ENCODE peak calls at places on chromosomes 12 and 14, in eight cellular contexts. U, S, X, E, O, W, Z and T are unnamed samples.

GRCh38 chr14:51650721-51651387 is 856 bp upstream of the FRMD6 start:
- DNase-seq in Z (no peak), O (no peak), W (no peak), S (peak; percentile 48), U (no peak), E (no peak), X (no peak), T (no peak)

GRCh38 chr12:10557766-10558165 is 52.1 kb downstream of the EIF2S3B start:
- DNase-seq in O (no peak), U (peak; percentile 75), E (no peak), X (no peak), Z (no peak), W (no peak), S (no peak), T (no peak)

GRCh38 chr14:79009286-79009685 is 839.1 kb downstream of the NRXN3 start:
- DNase-seq in O (no peak), X (no peak), S (no peak), W (no peak), E (no peak), Z (no peak), U (no peak), T (no peak)

GRCh38 chr12:6961278-6961694 is 9.2 kb downstream of the PHB2 start:
- DNase-seq in S (peak; percentile 55), O (no peak), U (peak; percentile 76), W (peak; percentile 77), Z (peak; percentile 87), E (no peak), X (peak; percentile 90), T (peak; percentile 37)

GRCh38 chr14:104731249-104731924 is 7.4 kb downstream of the ADSS1 start:
- DNase-seq in O (no peak), W (no peak), U (no peak), Z (no peak), X (no peak), S (no peak), E (no peak), T (no peak)

GRCh38 chr12:46219892-46220655 is 48.8 kb downstream of the SLC38A1 start:
- DNase-seq in S (peak; percentile 92), U (peak; percentile 92), X (peak; percentile 35), W (no peak), O (no peak), E (no peak), Z (peak; percentile 62), T (no peak)

GRCh38 chr14:61355892-61356325 is 34.5 kb downstream of the PRKCH start:
- DNase-seq in O (no peak), Z (no peak), S (peak; percentile 76), U (peak; percentile 99), E (no peak), X (no peak), W (no peak), T (no peak)

GRCh38 chr14:105203057-105203494 is 22.0 kb upstream of the NUDT14 start:
- DNase-seq in U (peak; percentile 36), E (peak; percentile 85), W (no peak), Z (no peak), O (peak; percentile 69), X (peak; percentile 78), S (peak; percentile 65), T (peak; percentile 37)

GRCh38 chr14:31261859-31262739 is 54.5 kb upstream of the HECTD1 start:
- DNase-seq in W (no peak), U (peak; percentile 46), Z (no peak), S (peak; percentile 47), E (no peak), O (no peak), X (peak; percentile 20), T (no peak)

GRCh38 chr12:65493893-65494205 is 215.4 kb downstream of the MSRB3 start:
- DNase-seq in E (no peak), S (peak; percentile 20), U (no peak), Z (no peak), O (no peak), W (no peak), X (no peak), T (no peak)

GRCh38 chr12:47071241-47071852 is 8.1 kb upstream of the PCED1B start:
- DNase-seq in S (peak; percentile 11), O (no peak), U (no peak), Z (no peak), X (peak; percentile 61), E (no peak), W (no peak), T (no peak)

GRCh38 chr14:54488318-54488645 is 498 bp downstream of the GMFB start:
- DNase-seq in W (no peak), X (no peak), E (no peak), Z (no peak), O (no peak), S (no peak), U (peak; percentile 17), T (no peak)